ENCODE peak calls at places on chromosomes 11 and 22, in ten cellular contexts. E, R, X, Y, V, Q, Z, I, M and B are unnamed samples.

GRCh38 chr11:20387262-20388095 is at the start of gene PRMT3:
- DNase-seq in E (peak; percentile 95), R (peak; percentile 96), X (peak; percentile 95), Y (peak; percentile 94), V (peak; percentile 97), Q (peak; percentile 84), Z (peak; percentile 88), I (peak; percentile 97), M (peak; percentile 95), B (peak; percentile 97)

GRCh38 chr11:47342854-47343253 is 9.6 kb downstream of the MYBPC3 start:
- DNase-seq in E (no peak), R (no peak), X (no peak), Y (no peak), V (no peak), Q (no peak), Z (no peak), I (no peak), M (no peak), B (no peak)

GRCh38 chr22:39177791-39178190 is 25.3 kb upstream of the CBX7 start:
- DNase-seq in E (no peak), R (no peak), X (no peak), Y (no peak), V (no peak), Q (no peak), Z (no peak), I (no peak), M (no peak), B (no peak)

GRCh38 chr22:24141586-24141985 is 39.7 kb upstream of the SUSD2 start:
- DNase-seq in E (peak; percentile 75), R (no peak), X (no peak), Y (peak; percentile 63), V (no peak), Q (no peak), Z (no peak), I (no peak), M (peak; percentile 59), B (no peak)

GRCh38 chr11:113022267-113022666 is 61.0 kb downstream of the NCAM1 start:
- DNase-seq in E (no peak), R (no peak), X (no peak), Y (no peak), V (no peak), Q (no peak), Z (no peak), I (no peak), M (no peak), B (no peak)

GRCh38 chr22:23357028-23357427 is 176.7 kb downstream of the BCR start:
- DNase-seq in E (no peak), R (no peak), X (no peak), Y (no peak), V (no peak), Q (no peak), Z (no peak), I (no peak), M (no peak), B (no peak)

GRCh38 chr11:127993788-127994187 is 593.6 kb downstream of the ETS1 start:
- DNase-seq in E (no peak), R (no peak), X (no peak), Y (no peak), V (no peak), Q (no peak), Z (no peak), I (peak; percentile 56), M (no peak), B (no peak)

GRCh38 chr11:133508448-133508847 is 23.9 kb downstream of the OPCML start:
- DNase-seq in E (no peak), R (no peak), X (no peak), Y (no peak), V (no peak), Q (no peak), Z (no peak), I (no peak), M (no peak), B (no peak)

GRCh38 chr22:36924151-36924698 is 10.8 kb downstream of the CSF2RB start:
- DNase-seq in E (no peak), R (no peak), X (no peak), Y (no peak), V (no peak), Q (no peak), Z (no peak), I (no peak), M (no peak), B (no peak)

GRCh38 chr11:15163136-15163535 is 48.4 kb downstream of the INSC start:
- DNase-seq in E (no peak), R (no peak), X (no peak), Y (no peak), V (no peak), Q (no peak), Z (no peak), I (no peak), M (no peak), B (no peak)

GRCh38 chr11:15158351-15159015 is 43.8 kb downstream of the INSC start:
- DNase-seq in E (peak; percentile 42), R (no peak), X (no peak), Y (peak; percentile 88), V (no peak), Q (no peak), Z (no peak), I (no peak), M (peak; percentile 25), B (no peak)

GRCh38 chr11:15159085-15159484 is 44.4 kb downstream of the INSC start:
- DNase-seq in E (peak; percentile 39), R (no peak), X (peak; percentile 14), Y (peak; percentile 49), V (peak; percentile 27), Q (peak; percentile 28), Z (no peak), I (peak; percentile 62), M (peak; percentile 17), B (no peak)

GRCh38 chr11:15157738-15158137 is 43.0 kb downstream of the INSC start:
- DNase-seq in E (no peak), R (no peak), X (no peak), Y (no peak), V (no peak), Q (no peak), Z (no peak), I (no peak), M (no peak), B (no peak)

GRCh38 chr11:15161746-15162145 is 47.0 kb downstream of the INSC start:
- DNase-seq in E (no peak), R (no peak), X (no peak), Y (peak; percentile 42), V (no peak), Q (no peak), Z (no peak), I (no peak), M (no peak), B (no peak)
- H2AFZ ChIP-seq in E (no peak overlapping the region), R (no peak overlapping the region), X (no peak overlapping the region), Y (peak overlapping the region; percentile 7), V (no peak overlapping the region), Q (no peak overlapping the region), Z (no peak overlapping the region), I (no peak overlapping the region), M (no peak overlapping the region), B (no peak overlapping the region)

DNA sequence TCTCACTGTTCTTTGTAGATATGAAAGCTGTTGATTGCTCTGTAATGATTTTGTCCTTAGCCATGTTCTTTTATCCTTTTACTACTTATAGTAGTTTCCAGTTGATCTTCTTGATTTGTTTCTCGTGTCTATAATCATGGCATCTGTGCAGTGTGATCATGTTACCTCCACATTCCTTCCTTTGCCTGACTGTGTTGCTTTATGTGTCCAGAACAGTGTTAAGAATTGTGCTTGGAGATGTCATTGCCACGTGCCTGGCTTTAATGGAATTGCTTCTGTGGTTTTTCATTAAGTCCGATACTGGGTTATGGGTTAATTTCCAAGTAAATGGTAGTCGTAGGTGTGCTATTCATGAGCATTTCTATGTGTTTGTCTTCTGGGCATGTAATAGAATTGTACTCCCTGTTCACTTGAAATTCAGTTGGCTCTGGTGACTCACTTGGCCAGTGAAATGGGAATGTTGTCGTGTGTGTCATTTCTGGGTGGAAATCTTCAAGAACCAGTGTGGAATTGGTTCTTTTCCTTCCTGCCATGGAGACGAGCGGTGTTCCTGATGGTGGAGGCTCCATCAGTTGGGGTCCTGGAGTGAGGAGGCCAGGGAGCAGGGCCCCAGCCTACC is 6.8 kb downstream of the GTSE1 start:
- DNase-seq in E (peak; percentile 8), R (no peak), X (no peak), Y (peak; percentile 65), V (no peak), Q (no peak), Z (no peak), I (no peak), M (peak; percentile 20), B (no peak)
- H2AFZ ChIP-seq in E (no peak overlapping the region), R (no peak overlapping the region), X (no peak overlapping the region), Y (peak overlapping the region; percentile 84), V (no peak overlapping the region), Q (no peak overlapping the region), Z (no peak overlapping the region), I (no peak overlapping the region), M (no peak overlapping the region), B (peak overlapping the region; percentile 31)

GRCh38 chr11:9642894-9643293 is 21.0 kb upstream of the SWAP70 start:
- DNase-seq in E (no peak), R (no peak), X (no peak), Y (no peak), V (no peak), Q (no peak), Z (no peak), I (no peak), M (no peak), B (no peak)

GRCh38 chr11:9643751-9644150 is 20.1 kb upstream of the SWAP70 start:
- DNase-seq in E (no peak), R (no peak), X (no peak), Y (no peak), V (no peak), Q (no peak), Z (no peak), I (no peak), M (no peak), B (no peak)

GRCh38 chr11:9633674-9634073 is 30.2 kb upstream of the SWAP70 start:
- DNase-seq in E (no peak), R (no peak), X (no peak), Y (no peak), V (no peak), Q (no peak), Z (no peak), I (no peak), M (no peak), B (no peak)

GRCh38 chr11:9639985-9640384 is 23.9 kb upstream of the SWAP70 start:
- DNase-seq in E (no peak), R (no peak), X (no peak), Y (no peak), V (no peak), Q (no peak), Z (no peak), I (no peak), M (no peak), B (no peak)

GRCh38 chr11:9639099-9639498 is 24.8 kb upstream of the SWAP70 start:
- DNase-seq in E (no peak), R (no peak), X (no peak), Y (no peak), V (no peak), Q (no peak), Z (no peak), I (no peak), M (no peak), B (peak; percentile 13)
- H2AFZ ChIP-seq in E (no peak overlapping the region), R (no peak overlapping the region), X (peak overlapping the region; percentile 56), Y (peak overlapping the region; percentile 10), V (no peak overlapping the region), Q (no peak overlapping the region), Z (no peak overlapping the region), I (peak overlapping the region; percentile 56), M (no peak overlapping the region), B (peak overlapping the region; percentile 84)

DNA sequence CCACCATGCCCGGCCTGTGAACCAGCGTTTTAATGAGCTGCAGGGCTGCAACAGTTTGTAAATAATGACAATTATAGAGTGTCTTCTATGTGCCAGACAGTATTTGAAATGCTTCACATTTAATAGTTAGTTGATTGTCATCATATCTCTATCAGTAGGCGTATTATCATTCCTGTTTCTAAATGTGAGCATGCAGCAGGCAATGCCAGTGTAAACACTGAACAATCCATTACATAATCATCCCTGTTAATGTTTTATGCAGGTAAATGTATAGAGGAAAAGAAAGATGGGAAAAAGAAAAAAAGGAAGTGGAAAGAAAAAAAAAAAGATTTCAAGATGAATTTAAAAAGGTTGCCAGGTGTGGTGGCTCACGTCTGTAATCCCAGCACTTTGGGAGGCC is 52.3 kb downstream of the ZBTB44 start:
- DNase-seq in E (no peak), R (no peak), X (no peak), Y (no peak), V (no peak), Q (no peak), Z (no peak), I (no peak), M (no peak), B (no peak)
- H2AFZ ChIP-seq in E (no peak overlapping the region), R (no peak overlapping the region), X (no peak overlapping the region), Y (no peak overlapping the region), V (no peak overlapping the region), Q (no peak overlapping the region), Z (no peak overlapping the region), I (no peak overlapping the region), M (no peak overlapping the region), B (no peak overlapping the region)